ENCODE peak calls at places on chromosomes 4 and X, in six cellular contexts. E is occipital lobe, D is breast epithelium, R is ELR, Y is HS-5, C is GM13977. H is an unnamed sample.

GRCh38 chr4:15562114-15562513 is 92.4 kb downstream of the CC2D2A start:
- DNase-seq in Y (no peak), R (peak), E (peak), D (no peak), C (no peak), H (no peak)

GRCh38 chr4:105896461-105896939 is 1.2 kb downstream of the NPNT start:
- DNase-seq in C (peak), Y (no peak), E (no peak), D (no peak), R (no peak), H (no peak)

GRCh38 chr4:131001371-131001770 is 1905.4 kb downstream of the C4orf33 start:
- DNase-seq in D (no peak), R (peak), Y (peak), C (no peak), E (no peak), H (no peak)

GRCh38 chr4:41203169-41203568 is 11.2 kb downstream of the APBB2 start:
- DNase-seq in Y (no peak), R (peak), C (no peak), E (no peak), D (no peak), H (no peak)

GRCh38 chrX:112368371-112368770 is 285.8 kb upstream of the TRPC5 start:
- DNase-seq in D (no peak), E (no peak), R (no peak), Y (no peak), C (no peak), H (no peak)

GRCh38 chr4:52059372-52059771 is 8.3 kb downstream of the SPATA18 start:
- DNase-seq in C (no peak), E (no peak), Y (no peak), R (no peak), D (no peak), H (peak)

GRCh38 chr4:186019264-186019663 is 49.7 kb upstream of the TLR3 start:
- DNase-seq in R (no peak), C (no peak), E (no peak), D (no peak), Y (no peak), H (peak)

GRCh38 chr4:94412019-94413017 is 39.4 kb upstream of the PDLIM5 start:
- DNase-seq in C (no peak), Y (no peak), R (peak), E (no peak), D (no peak), H (peak)

GRCh38 chr4:153152453-153153338 is 51.5 kb upstream of the TRIM2 start:
- DNase-seq in E (peak), Y (no peak), C (peak), R (peak), D (no peak), H (no peak)

H was measured in epithelial cell of proximal tubule.